ENCODE peak calls at places on chromosomes 2 and 18, in ten cellular contexts. B is stomach, S is A549, V is ovary, H is sigmoid colon, O is transverse colon, D is K562, Z is upper lobe of left lung, Y is H1, F is GM12878. X is an unnamed sample.

GRCh38 chr2:178397002-178397605 is 53.9 kb downstream of the PRKRA start:
- DNase-seq in B (no peak), S (peak), V (no peak), H (no peak), O (no peak), D (peak), Z (no peak), Y (no peak), F (no peak), X (no peak)

GRCh38 chr2:102806250-102806837 is 44.5 kb downstream of the TMEM182 start:
- DNase-seq in B (peak), S (peak), V (peak), H (peak), O (peak), D (peak), Z (peak), Y (peak), F (no peak), X (peak)

GRCh38 chr2:66772618-66773017 is 337.7 kb downstream of the MEIS1 start:
- DNase-seq in B (no peak), S (no peak), V (no peak), H (no peak), O (no peak), D (no peak), Z (no peak), Y (no peak), F (no peak), X (no peak)

GRCh38 chr18:68417826-68418225 is 297.1 kb downstream of the TMX3 start:
- DNase-seq in B (no peak), S (no peak), V (no peak), H (no peak), O (no peak), D (no peak), Z (no peak), Y (no peak), F (no peak), X (no peak)

GRCh38 chr2:98058191-98058975 is 28.6 kb upstream of the VWA3B start:
- DNase-seq in B (peak), S (no peak), V (no peak), H (no peak), O (no peak), D (no peak), Z (no peak), Y (no peak), F (no peak), X (no peak)

GRCh38 chr18:3117493-3118192 is 102.1 kb downstream of the MYOM1 start:
- DNase-seq in B (no peak), S (peak), V (no peak), H (no peak), O (no peak), D (no peak), Z (no peak), Y (no peak), F (no peak), X (no peak)

GRCh38 chr2:119011162-119011909 is 69.3 kb downstream of the MARCO start:
- DNase-seq in B (peak), S (peak), V (no peak), H (no peak), O (peak), D (peak), Z (no peak), Y (peak), F (no peak), X (no peak)

GRCh38 chr2:148546270-148546669 is 98.3 kb upstream of the EPC2 start:
- DNase-seq in B (no peak), S (no peak), V (no peak), H (no peak), O (no peak), D (no peak), Z (peak), Y (no peak), F (no peak), X (no peak)

GRCh38 chr2:101063753-101064502 is 61.8 kb downstream of the RPL31 start:
- DNase-seq in B (no peak), S (peak), V (no peak), H (no peak), O (no peak), D (no peak), Z (no peak), Y (no peak), F (no peak), X (no peak)

GRCh38 chr2:109242654-109243331 is 113.8 kb downstream of the SH3RF3 start:
- DNase-seq in B (no peak), S (no peak), V (no peak), H (peak), O (peak), D (no peak), Z (peak), Y (no peak), F (no peak), X (peak)

GRCh38 chr18:9103488-9103887 is 989 bp downstream of the NDUFV2 start:
- DNase-seq in B (no peak), S (no peak), V (no peak), H (no peak), O (no peak), D (no peak), Z (no peak), Y (no peak), F (no peak), X (no peak)

GRCh38 chr2:8229546-8229986 is 452.3 kb upstream of the ID2 start:
- DNase-seq in B (peak), S (peak), V (peak), H (peak), O (peak), D (peak), Z (peak), Y (no peak), F (no peak), X (peak)

GRCh38 chr2:27703638-27704341 is 40.1 kb downstream of the SLC4A1AP start:
- DNase-seq in B (peak), S (peak), V (peak), H (peak), O (peak), D (peak), Z (peak), Y (peak), F (peak), X (peak)

GRCh38 chr2:112985090-112985489 is 7.3 kb downstream of the IL36G start:
- DNase-seq in B (no peak), S (no peak), V (no peak), H (no peak), O (no peak), D (no peak), Z (no peak), Y (no peak), F (no peak), X (no peak)

GRCh38 chr2:71882949-71883472 is 264.7 kb downstream of the CYP26B1 start:
- DNase-seq in B (peak), S (peak), V (peak), H (peak), O (peak), D (peak), Z (peak), Y (no peak), F (no peak), X (peak)

GRCh38 chr18:54852780-54853675 is 24.8 kb downstream of the RAB27B start:
- DNase-seq in B (no peak), S (no peak), V (no peak), H (no peak), O (no peak), D (no peak), Z (no peak), Y (no peak), F (no peak), X (no peak)

GRCh38 chr2:75233965-75234364 is 34.6 kb upstream of the TACR1 start:
- DNase-seq in B (no peak), S (no peak), V (no peak), H (no peak), O (no peak), D (no peak), Z (no peak), Y (no peak), F (no peak), X (no peak)

GRCh38 chr2:21203976-21204375 is 80.2 kb downstream of the TDRD15 start:
- DNase-seq in B (no peak), S (no peak), V (no peak), H (no peak), O (no peak), D (no peak), Z (no peak), Y (no peak), F (no peak), X (no peak)

GRCh38 chr18:22559414-22560282 is 141.9 kb upstream of the CTAGE1 start:
- DNase-seq in B (peak), S (peak), V (peak), H (peak), O (peak), D (peak), Z (peak), Y (no peak), F (no peak), X (no peak)

GRCh38 chr2:128834853-128835252 is 516.2 kb upstream of the HS6ST1 start:
- DNase-seq in B (no peak), S (no peak), V (no peak), H (no peak), O (no peak), D (no peak), Z (no peak), Y (no peak), F (no peak), X (no peak)

GRCh38 chr18:58997811-58998337 is 133.2 kb downstream of the ZNF532 start:
- DNase-seq in B (no peak), S (peak), V (no peak), H (no peak), O (no peak), D (no peak), Z (no peak), Y (no peak), F (no peak), X (no peak)

GRCh38 chr18:5582849-5583667 is 39.3 kb upstream of the EPB41L3 start:
- DNase-seq in B (no peak), S (no peak), V (no peak), H (no peak), O (no peak), D (no peak), Z (peak), Y (no peak), F (no peak), X (no peak)

GRCh38 chr18:28863396-28863795 is 686.5 kb upstream of the CDH2 start:
- DNase-seq in B (no peak), S (no peak), V (no peak), H (no peak), O (no peak), D (no peak), Z (no peak), Y (no peak), F (no peak), X (no peak)

GRCh38 chr2:69762513-69763494 is 20.9 kb downstream of the ANXA4 start:
- DNase-seq in B (peak), S (no peak), V (no peak), H (no peak), O (no peak), D (no peak), Z (no peak), Y (no peak), F (no peak), X (peak)
- H3K27ac ChIP-seq in B (peak), S (peak), V (no peak), H (peak), O (peak), D (no peak), Z (peak), Y (no peak), F (peak), X (peak)

DNA sequence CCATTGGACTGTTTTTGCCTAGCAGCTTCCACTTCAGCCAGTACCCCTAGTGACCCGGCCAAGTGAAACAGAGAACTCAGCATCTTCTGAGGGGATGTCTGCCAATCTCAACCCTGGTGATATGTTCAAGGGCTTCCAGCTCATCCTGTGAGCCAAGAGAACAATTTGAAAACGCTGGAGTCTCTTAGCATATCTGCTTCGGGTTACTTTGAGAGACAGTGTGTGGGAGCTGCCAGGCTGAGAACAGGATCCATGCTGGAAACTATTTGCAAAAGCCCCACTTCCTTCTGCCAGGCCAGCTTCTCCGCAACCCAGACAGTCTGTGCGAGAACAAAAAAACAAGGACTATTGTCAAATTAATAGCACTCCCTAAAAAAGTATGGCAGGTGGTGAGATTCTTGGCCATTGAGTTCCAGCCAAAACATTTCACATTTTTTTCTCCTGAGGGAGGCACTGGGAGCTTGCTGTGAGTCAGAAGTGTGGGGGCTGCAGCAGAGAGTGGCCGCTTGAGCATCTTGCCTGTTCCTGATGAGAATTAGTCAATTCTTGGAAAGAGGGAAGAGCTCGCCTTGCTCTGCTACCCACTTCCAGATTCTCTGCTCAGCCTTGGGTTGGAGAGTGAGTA is 395.6 kb upstream of the TRIB2 start:
- DNase-seq in B (no peak), S (no peak), V (peak), H (peak), O (no peak), D (peak), Z (no peak), Y (no peak), F (no peak), X (no peak)
- TF ChIP-seq EP300 in B (no peak), S (no peak), V (no peak), H (no peak), O (no peak), D (no peak), Z (no peak), Y (no peak), F (no peak), X (peak)

GRCh38 chr2:237596856-237597679 is 6.5 kb upstream of the RAB17 start:
- DNase-seq in B (no peak), S (no peak), V (no peak), H (peak), O (no peak), D (no peak), Z (no peak), Y (no peak), F (no peak), X (no peak)
- H3K27ac ChIP-seq in B (peak), S (peak), V (no peak), H (no peak), O (no peak), D (no peak), Z (no peak), Y (no peak), F (no peak), X (no peak)

DNA sequence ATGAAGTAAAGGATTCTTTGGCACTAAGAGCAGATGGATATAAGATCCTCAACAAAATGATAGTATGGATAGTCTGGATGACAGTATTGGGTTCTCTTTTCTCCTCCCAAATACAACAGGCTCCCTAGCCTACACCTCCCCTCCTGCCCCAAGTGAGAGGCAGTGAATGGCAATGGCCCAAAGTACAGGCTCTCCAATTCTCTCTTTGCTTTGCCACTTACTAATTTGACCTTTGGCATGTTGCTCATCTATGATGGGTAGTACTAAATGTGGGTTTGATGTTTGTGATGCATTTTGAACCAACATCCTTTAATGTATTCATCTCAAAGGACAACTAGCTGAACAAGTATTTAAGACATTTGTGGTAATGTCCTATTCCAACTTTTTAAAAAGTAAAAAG is 65.9 kb downstream of the EIF5B start:
- DNase-seq in B (no peak), S (no peak), V (no peak), H (no peak), O (no peak), D (no peak), Z (no peak), Y (no peak), F (no peak), X (no peak)
- TF ChIP-seq EP300 in B (no peak), S (no peak), V (no peak), H (no peak), O (no peak), D (no peak), Z (no peak), Y (no peak), F (no peak), X (no peak)

DNA sequence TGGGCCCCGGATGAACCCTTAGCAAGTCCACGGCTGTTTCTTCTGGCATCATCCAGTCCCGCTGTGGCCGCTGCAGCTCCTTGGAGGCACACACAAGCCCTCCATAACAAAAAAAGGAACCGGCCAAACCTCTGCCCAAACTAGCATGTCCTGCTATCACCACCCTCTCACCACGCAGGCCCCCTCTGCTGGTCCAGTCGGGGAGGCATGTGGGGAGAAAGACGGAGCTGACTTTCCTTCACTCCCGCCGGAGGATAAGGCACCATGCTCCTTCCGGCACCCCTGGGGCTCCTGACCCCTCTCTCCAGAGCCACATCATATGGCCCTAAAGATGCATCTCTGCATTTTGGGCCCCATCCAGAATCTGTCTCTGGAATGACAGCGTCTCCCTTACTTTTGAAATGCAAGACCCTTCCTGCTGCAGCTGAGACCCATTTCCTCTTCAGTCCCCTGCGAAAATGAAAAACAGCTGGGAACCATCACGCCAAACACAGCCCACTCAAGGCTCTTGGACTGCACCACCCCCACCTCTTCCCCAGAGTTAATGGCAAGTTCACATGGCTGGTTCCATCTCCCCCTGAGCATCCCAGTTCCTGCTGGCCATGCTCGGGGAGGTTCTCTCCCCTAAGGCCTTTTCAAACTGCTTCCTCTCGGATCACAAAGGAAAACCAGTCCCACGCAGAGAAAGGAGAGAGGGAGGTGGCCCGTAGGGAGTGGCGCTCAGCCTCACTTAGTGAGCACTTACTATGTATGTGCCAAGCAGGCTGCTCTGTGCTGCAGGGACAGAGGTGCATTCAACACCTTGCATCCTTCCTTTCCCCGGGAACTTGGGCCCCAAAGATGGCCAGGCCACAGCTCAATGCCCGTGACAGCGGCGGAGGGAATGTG is 35.2 kb upstream of the MLPH start:
- DNase-seq in B (no peak), S (no peak), V (no peak), H (no peak), O (no peak), D (no peak), Z (no peak), Y (no peak), F (no peak), X (no peak)
- H3K27ac ChIP-seq in B (no peak), S (no peak), V (no peak), H (peak), O (peak), D (no peak), Z (no peak), Y (no peak), F (no peak), X (no peak)

GRCh38 chr2:163737169-163737439 is 1.3 kb upstream of the FIGN start:
- DNase-seq in B (no peak), S (no peak), V (no peak), H (no peak), O (no peak), D (no peak), Z (no peak), Y (no peak), F (no peak), X (no peak)
- TF ChIP-seq EP300 in B (no peak), S (no peak), V (no peak), H (no peak), O (no peak), D (no peak), Z (no peak), Y (no peak), F (no peak), X (no peak)

GRCh38 chr2:236703310-236703709 is 133.7 kb downstream of the ACKR3 start:
- DNase-seq in B (no peak), S (no peak), V (no peak), H (no peak), O (no peak), D (no peak), Z (no peak), Y (no peak), F (no peak), X (no peak)

GRCh38 chr2:236703906-236704305 is 134.3 kb downstream of the ACKR3 start:
- DNase-seq in B (no peak), S (no peak), V (no peak), H (no peak), O (no peak), D (no peak), Z (no peak), Y (no peak), F (no peak), X (no peak)

GRCh38 chr2:236706803-236707202 is 137.2 kb downstream of the ACKR3 start:
- DNase-seq in B (no peak), S (no peak), V (no peak), H (no peak), O (no peak), D (no peak), Z (no peak), Y (no peak), F (no peak), X (no peak)

GRCh38 chr2:236706288-236706687 is 136.7 kb downstream of the ACKR3 start:
- DNase-seq in B (peak), S (no peak), V (no peak), H (no peak), O (no peak), D (no peak), Z (no peak), Y (no peak), F (no peak), X (no peak)

GRCh38 chr2:236705295-236706114 is 135.9 kb downstream of the ACKR3 start:
- DNase-seq in B (no peak), S (no peak), V (no peak), H (peak), O (no peak), D (no peak), Z (peak), Y (no peak), F (no peak), X (no peak)
- H3K27ac ChIP-seq in B (no peak), S (no peak), V (no peak), H (no peak), O (no peak), D (no peak), Z (no peak), Y (no peak), F (no peak), X (no peak)

GRCh38 chr2:65300772-65301711 is 73.4 kb downstream of the ACTR2 start:
- DNase-seq in B (peak), S (peak), V (peak), H (no peak), O (peak), D (no peak), Z (peak), Y (peak), F (peak), X (peak)

GRCh38 chr2:65299246-65299645 is 71.6 kb downstream of the ACTR2 start:
- DNase-seq in B (no peak), S (no peak), V (no peak), H (no peak), O (no peak), D (peak), Z (no peak), Y (no peak), F (no peak), X (no peak)

GRCh38 chr2:65297544-65297943 is 69.9 kb downstream of the ACTR2 start:
- DNase-seq in B (no peak), S (no peak), V (no peak), H (no peak), O (no peak), D (no peak), Z (no peak), Y (no peak), F (no peak), X (no peak)

GRCh38 chr2:65298089-65298488 is 70.5 kb downstream of the ACTR2 start:
- DNase-seq in B (no peak), S (no peak), V (no peak), H (no peak), O (no peak), D (no peak), Z (no peak), Y (no peak), F (no peak), X (no peak)

GRCh38 chr2:65300134-65300771 is 72.6 kb downstream of the ACTR2 start:
- DNase-seq in B (peak), S (no peak), V (peak), H (peak), O (peak), D (no peak), Z (peak), Y (no peak), F (no peak), X (peak)
- TF ChIP-seq EP300 in B (peak), S (no peak), V (peak), H (no peak), O (peak), D (no peak), Z (no peak), Y (no peak), F (no peak), X (peak)

GRCh38 chr2:5484868-5485267 is 207.3 kb upstream of the SOX11 start:
- DNase-seq in B (no peak), S (no peak), V (no peak), H (no peak), O (no peak), D (no peak), Z (no peak), Y (no peak), F (no peak), X (no peak)

GRCh38 chr2:5479265-5479928 is 212.8 kb upstream of the SOX11 start:
- DNase-seq in B (no peak), S (no peak), V (no peak), H (no peak), O (no peak), D (no peak), Z (no peak), Y (no peak), F (no peak), X (no peak)

GRCh38 chr2:5482929-5483331 is 209.3 kb upstream of the SOX11 start:
- DNase-seq in B (no peak), S (no peak), V (no peak), H (no peak), O (no peak), D (no peak), Z (no peak), Y (no peak), F (no peak), X (no peak)
- H3K27ac ChIP-seq in B (no peak), S (no peak), V (no peak), H (peak), O (no peak), D (no peak), Z (no peak), Y (no peak), F (no peak), X (no peak)

X was measured in tibial nerve.